ENCODE peak calls at places on chromosomes 6 and 20, in four cellular contexts. V is ELF-1, D is endodermal cell, H is T-helper 1 cell. Z is an unnamed sample.

GRCh38 chr20:33604084-33604990 is 57.8 kb upstream of the C20orf144 start:
- DNase-seq in H (no peak), D (no peak), V (no peak), Z (no peak)

GRCh38 chr6:133980168-133980567 is 27.1 kb downstream of the TBPL1 start:
- DNase-seq in H (no peak), D (no peak), V (no peak), Z (no peak)

GRCh38 chr6:167541544-167541943 is 216.7 kb downstream of the TTLL2 start:
- DNase-seq in D (no peak), H (no peak), V (no peak), Z (no peak)

GRCh38 chr6:117706504-117706903 is 31.2 kb downstream of the NUS1 start:
- DNase-seq in H (no peak), D (no peak), V (no peak), Z (no peak)

GRCh38 chr20:51760905-51761544 is 7.2 kb downstream of the ATP9A start:
- DNase-seq in D (peak; percentile 58), V (peak; percentile 75), H (no peak), Z (peak; percentile 79)

GRCh38 chr6:39829331-39829730 is 37.2 kb downstream of the DAAM2 start:
- DNase-seq in V (no peak), H (no peak), D (no peak), Z (no peak)

GRCh38 chr6:30601436-30601814 is 15.6 kb downstream of the PPP1R10 start:
- DNase-seq in H (no peak), D (no peak), V (no peak), Z (no peak)

GRCh38 chr6:132506869-132507813 is 5.8 kb downstream of the STX7 start:
- DNase-seq in V (no peak), H (no peak), D (no peak), Z (no peak)

Z was measured in AG04450.